ENCODE peak calls at places on chromosomes 11 and 22, in five cellular contexts. U, K, Y, T and F are unnamed samples. For H3K4me1, the result is how much of the 10 kb centered on the place peaks cover.

GRCh38 chr11:47631473-47631872 is 10.9 kb downstream of the MTCH2 start:
- DNase-seq in U (no peak), K (no peak), Y (no peak), T (no peak), F (no peak)

GRCh38 chr11:111449158-111449557 is 63.0 kb downstream of the BTG4 start:
- DNase-seq in K (no peak), T (no peak), U (no peak), Y (no peak), F (no peak)

GRCh38 chr11:94171693-94172440 is 43.2 kb downstream of the PANX1 start:
- DNase-seq in T (peak), U (no peak), Y (no peak), K (peak), F (peak)

GRCh38 chr11:11498195-11498594 is 123.6 kb downstream of the GALNT18 start:
- DNase-seq in U (no peak), K (no peak), T (no peak), Y (no peak), F (no peak)

GRCh38 chr11:74418509-74418895 is 20.3 kb upstream of the PGM2L1 start:
- DNase-seq in U (no peak), K (no peak), T (no peak), Y (no peak), F (no peak)

GRCh38 chr11:86717817-86718501 is 45.5 kb upstream of the ME3 start:
- DNase-seq in K (no peak), Y (no peak), T (no peak), U (no peak), F (no peak)

GRCh38 chr11:92964471-92964870 is 5.0 kb upstream of the MTNR1B start:
- DNase-seq in T (peak), U (no peak), Y (no peak), K (no peak), F (no peak)

GRCh38 chr22:30129636-30130035 is 49.4 kb downstream of the HORMAD2 start:
- DNase-seq in K (no peak), T (no peak), Y (no peak), U (no peak), F (no peak)

GRCh38 chr11:12598330-12599256 is 75.6 kb upstream of the TEAD1 start:
- DNase-seq in Y (no peak), T (no peak), K (no peak), U (no peak), F (no peak)

GRCh38 chr11:114059278-114059983 is at the start of gene ZBTB16:
- DNase-seq in T (peak), U (peak), Y (peak), K (peak), F (peak)
- TF ChIP-seq POLR2A in T (peak), U (peak), Y (peak), K (peak), F (peak)

GRCh38 chr11:62507023-62507422 is 39.6 kb downstream of the AHNAK start:
- DNase-seq in Y (no peak), U (no peak), T (no peak), K (no peak), F (no peak)
- H3K4me1 ChIP-seq in Y (under half), U (under half), T (half or more), K (half or more), F (half or more)

DNA sequence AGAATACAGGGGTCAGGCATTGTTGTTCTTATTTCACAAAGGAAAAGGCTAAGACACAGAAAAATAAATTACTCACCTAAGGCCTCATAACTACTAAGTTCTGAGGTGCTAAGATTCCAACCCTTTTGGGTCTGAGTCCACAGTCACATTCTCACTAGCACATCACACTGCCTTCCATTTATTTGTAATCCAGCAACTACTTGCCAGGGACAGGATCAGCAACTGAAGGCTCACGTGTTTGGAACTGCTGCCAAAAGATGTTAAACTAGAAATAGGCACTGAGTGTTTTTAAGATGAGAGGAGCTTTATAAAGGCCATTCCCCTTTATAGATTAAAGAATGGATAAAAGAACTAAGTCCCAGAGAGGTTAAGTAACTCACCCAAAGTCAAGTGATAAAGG is 58.0 kb downstream of the CADM1 start:
- DNase-seq in T (no peak), Y (no peak), U (no peak), K (no peak), F (no peak)
- TF ChIP-seq POLR2A in T (no peak), Y (no peak), U (no peak), K (no peak), F (no peak)

DNA sequence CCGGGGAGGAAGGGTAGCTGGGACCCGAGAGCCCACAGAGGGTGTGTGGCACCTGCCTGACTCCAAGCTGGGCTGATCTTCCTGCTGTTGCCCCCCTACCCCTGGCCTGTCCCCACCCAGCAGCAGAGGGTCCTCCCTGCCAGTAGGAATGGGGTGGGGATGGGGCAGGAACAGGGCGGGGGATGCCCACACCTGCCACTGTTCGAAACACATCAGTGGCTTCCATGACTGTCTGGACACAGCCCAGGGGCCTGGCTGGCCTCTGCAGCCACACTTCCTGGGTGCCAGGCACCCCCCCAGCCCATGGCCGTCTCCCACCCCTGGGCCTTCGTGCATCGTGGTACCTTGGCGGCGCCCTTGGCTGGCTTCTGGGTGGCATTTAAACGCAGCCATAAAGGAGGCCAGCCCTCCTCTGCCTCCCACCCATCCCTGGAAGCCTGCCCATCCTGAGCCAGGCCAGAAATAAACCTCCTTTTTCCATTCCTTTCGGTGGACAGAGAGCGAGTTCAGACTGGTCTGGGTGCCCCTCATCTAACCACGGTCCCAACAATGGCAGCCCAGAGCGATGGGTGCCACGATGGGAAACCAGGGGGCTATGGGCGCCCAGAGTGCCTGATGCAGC is 745 bp upstream of the SHISAL1 start:
- DNase-seq in Y (no peak), T (no peak), U (no peak), K (no peak), F (no peak)
- H3K4me1 ChIP-seq in Y (under half), T (under half), U (under half), K (under half), F (under half)

GRCh38 chr11:71252434-71252781 is at the start of gene SHANK2:
- DNase-seq in U (peak), K (no peak), Y (no peak), T (peak), F (no peak)
- TF ChIP-seq POLR2A in U (no peak), K (no peak), Y (no peak), T (no peak), F (no peak)

GRCh38 chr11:117997436-117998200 is 11.4 kb downstream of the IL10RA start:
- DNase-seq in Y (no peak), U (no peak), K (no peak), T (no peak), F (no peak)

GRCh38 chr11:117993988-117994741 is 8.0 kb downstream of the IL10RA start:
- DNase-seq in T (no peak), K (no peak), Y (peak), U (no peak), F (no peak)

GRCh38 chr11:117998201-117998579 is 12.0 kb downstream of the IL10RA start:
- DNase-seq in T (no peak), Y (no peak), K (no peak), U (no peak), F (no peak)

GRCh38 chr11:117996058-117996457 is 9.9 kb downstream of the IL10RA start:
- DNase-seq in K (no peak), T (no peak), Y (no peak), U (peak), F (no peak)

DNA sequence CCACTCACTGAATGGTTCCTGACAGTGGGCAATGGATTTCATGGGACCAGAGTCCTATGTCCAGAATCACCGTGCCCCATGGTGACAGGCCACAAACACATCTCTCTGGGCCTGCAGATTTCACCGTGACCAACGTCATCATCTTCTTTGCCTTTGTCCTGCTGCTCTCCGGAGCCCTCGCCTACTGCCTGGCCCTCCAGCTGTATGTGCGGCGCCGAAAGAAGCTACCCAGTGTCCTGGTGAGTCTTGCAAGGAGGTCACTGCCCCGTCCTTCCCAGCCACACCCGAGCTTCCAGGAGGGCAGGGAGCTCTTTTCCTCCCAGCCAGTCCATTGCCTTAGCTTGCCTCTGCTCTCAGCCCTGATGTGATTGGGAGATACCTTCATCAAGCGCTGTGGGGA is 9.3 kb downstream of the IL10RA start:
- DNase-seq in Y (no peak), K (no peak), T (no peak), U (peak), F (no peak)
- H3K4me1 ChIP-seq in Y (under half), K (under half), T (under half), U (under half), F (under half)

DNA sequence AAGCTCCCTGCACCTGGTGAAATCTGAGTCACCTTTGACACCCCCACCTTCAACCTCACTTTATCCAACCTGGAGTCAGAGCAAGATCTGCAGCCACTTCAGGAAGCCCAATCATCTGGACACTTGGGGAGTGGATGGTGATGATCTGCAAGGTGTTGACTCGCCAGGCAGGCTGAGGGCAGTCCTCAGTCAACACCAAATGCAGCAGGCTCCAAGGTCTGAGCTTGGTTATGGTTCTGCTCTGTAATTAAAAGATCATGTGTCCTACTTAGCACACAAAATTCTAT is 446.9 kb downstream of the BRD1 start:
- DNase-seq in T (no peak), Y (no peak), K (no peak), U (no peak), F (no peak)
- TF ChIP-seq POLR2A in T (no peak), Y (no peak), K (no peak), U (no peak), F (no peak)

DNA sequence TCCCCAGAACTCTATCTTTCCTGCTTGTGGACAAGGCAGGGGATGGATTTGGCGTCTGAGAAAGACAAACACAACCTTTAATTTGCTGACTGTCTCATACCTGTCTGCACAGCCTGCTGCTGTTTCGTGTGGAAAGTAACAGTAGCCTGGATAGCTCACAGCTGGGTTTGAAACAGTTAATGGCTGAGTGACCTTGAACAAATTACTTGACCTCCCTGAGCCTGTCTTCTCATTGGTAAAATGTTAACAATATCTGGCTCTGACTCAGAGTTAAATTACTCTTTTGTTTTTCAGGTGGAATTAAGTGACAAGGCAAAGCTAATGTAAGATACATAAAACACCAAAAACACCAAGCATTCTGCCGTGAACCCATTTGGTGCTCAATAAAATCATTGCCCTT is 41.1 kb upstream of the ADA2 start:
- DNase-seq in T (no peak), U (no peak), K (no peak), Y (no peak), F (no peak)
- H3K4me1 ChIP-seq in T (under half), U (under half), K (under half), Y (under half), F (under half)

DNA sequence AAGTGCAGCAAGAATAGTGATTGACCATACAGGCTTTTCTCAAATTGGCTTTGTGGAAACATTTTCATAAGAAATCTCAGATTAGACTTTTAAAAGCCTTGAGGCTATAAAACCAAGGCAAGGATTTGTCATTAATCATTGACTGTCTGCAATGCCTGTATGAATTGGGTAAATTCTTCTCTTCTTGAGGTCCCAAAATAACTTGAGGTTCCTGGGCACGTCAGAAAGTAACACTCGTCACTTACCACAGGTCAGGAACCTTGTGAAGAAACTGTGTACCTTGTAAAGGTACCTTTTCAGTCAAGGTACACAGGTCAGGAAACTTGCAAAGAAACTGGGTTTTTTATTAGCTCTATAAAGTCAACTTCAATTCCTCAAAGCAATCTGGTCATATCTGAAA is 43.3 kb upstream of the SORL1 start:
- DNase-seq in U (no peak), K (no peak), T (no peak), Y (no peak), F (no peak)
- TF ChIP-seq POLR2A in U (no peak), K (no peak), T (no peak), Y (no peak), F (no peak)

DNA sequence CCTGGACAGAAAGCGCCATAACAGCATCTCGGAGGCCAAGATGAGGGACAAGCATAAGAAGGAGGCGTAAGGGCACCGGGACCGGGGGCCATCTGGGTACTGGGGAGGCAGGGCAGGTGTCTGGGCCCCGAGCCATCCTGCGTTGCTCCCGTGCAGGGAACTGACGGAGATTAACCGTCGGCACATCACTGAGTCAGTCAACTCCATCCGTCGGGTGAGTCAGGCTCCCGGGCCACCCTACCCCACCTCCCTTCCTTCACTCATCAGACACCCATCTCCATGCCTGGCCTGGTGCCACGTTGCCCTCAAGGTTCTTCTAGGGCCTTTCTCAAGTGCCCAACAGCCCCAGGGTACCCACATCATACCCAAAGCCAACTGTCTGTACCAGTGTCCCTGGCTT is 15.0 kb downstream of the PLCB3 start:
- DNase-seq in T (no peak), Y (no peak), K (no peak), U (peak), F (no peak)
- H3K4me1 ChIP-seq in T (under half), Y (under half), K (under half), U (under half), F (under half)